ENCODE peak calls at places on chromosomes 5 and 9, in ten cellular contexts. One of them, this sample, is unnamed.
A peak's percentile ranks its signal among the peaks of the same experiment; 100 is the strongest.

GRCh38 chr9:41229408-41230401 is 40.6 kb upstream of the ZNG1F start:
- DNase-seq in C1 segment of cervical spinal cord: no peak
- DNase-seq in left lung: no peak
- DNase-seq in epithelial cell of esophagus: peak; percentile 27
- DNase-seq in NCI-H2081: no peak
- DNase-seq in EH: no peak
- DNase-seq in amygdala: no peak
- DNase-seq in NCI-H510A: no peak
- DNase-seq in amniotic stem cell: no peak
- DNase-seq in naive thymus-derived CD8-positive, alpha-beta T cell: peak; percentile 55
- DNase-seq in this sample: no peak

GRCh38 chr5:76942581-76942980 is 10.3 kb upstream of the CRHBP start:
- DNase-seq in naive thymus-derived CD8-positive, alpha-beta T cell: no peak
- DNase-seq in EH: peak; percentile 86
- DNase-seq in NCI-H2081: no peak
- DNase-seq in left lung: no peak
- DNase-seq in epithelial cell of esophagus: peak; percentile 37
- DNase-seq in C1 segment of cervical spinal cord: no peak
- DNase-seq in amniotic stem cell: no peak
- DNase-seq in NCI-H510A: no peak
- DNase-seq in amygdala: peak; percentile 15
- DNase-seq in this sample: no peak

GRCh38 chr9:127903557-127904475 is 4.4 kb upstream of the ST6GALNAC6 start:
- DNase-seq in amygdala: no peak
- DNase-seq in left lung: peak; percentile 89
- DNase-seq in EH: peak; percentile 51
- DNase-seq in epithelial cell of esophagus: no peak
- DNase-seq in amniotic stem cell: no peak
- DNase-seq in NCI-H2081: no peak
- DNase-seq in naive thymus-derived CD8-positive, alpha-beta T cell: peak; percentile 85
- DNase-seq in NCI-H510A: peak; percentile 56
- DNase-seq in C1 segment of cervical spinal cord: no peak
- DNase-seq in this sample: peak; percentile 62

GRCh38 chr9:13431137-13431536 is 151.6 kb upstream of the MPDZ start:
- DNase-seq in amygdala: peak; percentile 62
- DNase-seq in naive thymus-derived CD8-positive, alpha-beta T cell: no peak
- DNase-seq in C1 segment of cervical spinal cord: peak; percentile 12
- DNase-seq in epithelial cell of esophagus: no peak
- DNase-seq in EH: no peak
- DNase-seq in amniotic stem cell: no peak
- DNase-seq in NCI-H510A: no peak
- DNase-seq in left lung: no peak
- DNase-seq in NCI-H2081: peak; percentile 77
- DNase-seq in this sample: no peak

GRCh38 chr5:133980652-133981051 is 12.2 kb upstream of the C5orf15 start:
- DNase-seq in amniotic stem cell: no peak
- DNase-seq in amygdala: no peak
- DNase-seq in NCI-H2081: no peak
- DNase-seq in C1 segment of cervical spinal cord: no peak
- DNase-seq in left lung: no peak
- DNase-seq in naive thymus-derived CD8-positive, alpha-beta T cell: no peak
- DNase-seq in EH: no peak
- DNase-seq in NCI-H510A: no peak
- DNase-seq in epithelial cell of esophagus: no peak
- DNase-seq in this sample: no peak

GRCh38 chr5:72276219-72276752 is 43.8 kb downstream of the MRPS27 start:
- DNase-seq in NCI-H2081: no peak
- DNase-seq in naive thymus-derived CD8-positive, alpha-beta T cell: no peak
- DNase-seq in C1 segment of cervical spinal cord: no peak
- DNase-seq in amniotic stem cell: no peak
- DNase-seq in NCI-H510A: no peak
- DNase-seq in left lung: no peak
- DNase-seq in EH: no peak
- DNase-seq in epithelial cell of esophagus: no peak
- DNase-seq in amygdala: no peak
- DNase-seq in this sample: no peak

GRCh38 chr5:87151547-87151946 is 116.1 kb upstream of the RASA1 start:
- DNase-seq in NCI-H2081: no peak
- DNase-seq in NCI-H510A: no peak
- DNase-seq in left lung: no peak
- DNase-seq in amniotic stem cell: peak; percentile 4
- DNase-seq in epithelial cell of esophagus: peak; percentile 69
- DNase-seq in EH: peak; percentile 93
- DNase-seq in naive thymus-derived CD8-positive, alpha-beta T cell: no peak
- DNase-seq in amygdala: no peak
- DNase-seq in C1 segment of cervical spinal cord: no peak
- DNase-seq in this sample: no peak

GRCh38 chr5:56313596-56313995 is 80.5 kb upstream of the ANKRD55 start:
- DNase-seq in EH: no peak
- DNase-seq in naive thymus-derived CD8-positive, alpha-beta T cell: no peak
- DNase-seq in NCI-H510A: no peak
- DNase-seq in epithelial cell of esophagus: peak; percentile 56
- DNase-seq in left lung: no peak
- DNase-seq in NCI-H2081: no peak
- DNase-seq in amygdala: no peak
- DNase-seq in C1 segment of cervical spinal cord: no peak
- DNase-seq in amniotic stem cell: no peak
- DNase-seq in this sample: no peak

GRCh38 chr9:20646656-20647055 is 24.4 kb upstream of the MLLT3 start:
- DNase-seq in C1 segment of cervical spinal cord: no peak
- DNase-seq in amniotic stem cell: no peak
- DNase-seq in NCI-H510A: no peak
- DNase-seq in naive thymus-derived CD8-positive, alpha-beta T cell: no peak
- DNase-seq in epithelial cell of esophagus: peak; percentile 10
- DNase-seq in EH: no peak
- DNase-seq in left lung: no peak
- DNase-seq in NCI-H2081: no peak
- DNase-seq in amygdala: no peak
- DNase-seq in this sample: no peak

GRCh38 chr9:115391166-115391825 is 273.3 kb upstream of the TNC start:
- DNase-seq in NCI-H510A: no peak
- DNase-seq in naive thymus-derived CD8-positive, alpha-beta T cell: no peak
- DNase-seq in epithelial cell of esophagus: no peak
- DNase-seq in left lung: no peak
- DNase-seq in amygdala: peak; percentile 13
- DNase-seq in amniotic stem cell: no peak
- DNase-seq in C1 segment of cervical spinal cord: no peak
- DNase-seq in EH: peak; percentile 38
- DNase-seq in NCI-H2081: no peak
- DNase-seq in this sample: no peak

GRCh38 chr5:120086081-120086480 is 378.0 kb upstream of the PRR16 start:
- DNase-seq in NCI-H2081: no peak
- DNase-seq in amniotic stem cell: no peak
- DNase-seq in NCI-H510A: no peak
- DNase-seq in naive thymus-derived CD8-positive, alpha-beta T cell: no peak
- DNase-seq in amygdala: no peak
- DNase-seq in epithelial cell of esophagus: no peak
- DNase-seq in left lung: no peak
- DNase-seq in C1 segment of cervical spinal cord: no peak
- DNase-seq in EH: no peak
- DNase-seq in this sample: no peak

GRCh38 chr5:164002653-164003052 is 497.2 kb downstream of the MAT2B start:
- DNase-seq in C1 segment of cervical spinal cord: no peak
- DNase-seq in EH: no peak
- DNase-seq in naive thymus-derived CD8-positive, alpha-beta T cell: no peak
- DNase-seq in amniotic stem cell: no peak
- DNase-seq in amygdala: no peak
- DNase-seq in epithelial cell of esophagus: peak; percentile 76
- DNase-seq in NCI-H2081: no peak
- DNase-seq in NCI-H510A: no peak
- DNase-seq in left lung: no peak
- DNase-seq in this sample: no peak

GRCh38 chr9:128587453-128587852 is 35.1 kb downstream of the SPTAN1 start:
- DNase-seq in amniotic stem cell: no peak
- DNase-seq in epithelial cell of esophagus: no peak
- DNase-seq in NCI-H2081: no peak
- DNase-seq in left lung: no peak
- DNase-seq in naive thymus-derived CD8-positive, alpha-beta T cell: peak; percentile 67
- DNase-seq in EH: no peak
- DNase-seq in C1 segment of cervical spinal cord: no peak
- DNase-seq in NCI-H510A: no peak
- DNase-seq in amygdala: no peak
- DNase-seq in this sample: peak; percentile 19

GRCh38 chr5:92941806-92942205 is 639.2 kb downstream of the NR2F1-AS1 start:
- DNase-seq in amygdala: no peak
- DNase-seq in NCI-H2081: no peak
- DNase-seq in naive thymus-derived CD8-positive, alpha-beta T cell: no peak
- DNase-seq in EH: no peak
- DNase-seq in left lung: no peak
- DNase-seq in amniotic stem cell: no peak
- DNase-seq in NCI-H510A: no peak
- DNase-seq in C1 segment of cervical spinal cord: no peak
- DNase-seq in epithelial cell of esophagus: peak; percentile 56
- DNase-seq in this sample: no peak